ENCODE peak calls at places on chromosomes 1 and 21, in five cellular contexts. One of them, this sample, is unnamed.

GRCh38 chr21:16588433-16588860 is 858.7 kb downstream of the USP25 start:
- DNase-seq in stimulated activated CD4-positive, alpha-beta T cell treated with anti-CD3 and anti-CD28 coated beads, Interleukin-12 subunit alpha, Interleukin-12 subunit beta, amount 100 ng/mL, for 48 hours: no peak
- DNase-seq in left lung: peak
- DNase-seq in tibial nerve: peak
- DNase-seq in dermis microvascular lymphatic vessel endothelial cell: peak
- DNase-seq in this sample: peak

GRCh38 chr1:6412896-6413295 is 6.8 kb downstream of the HES2 start:
- DNase-seq in tibial nerve: no peak
- DNase-seq in stimulated activated CD4-positive, alpha-beta T cell treated with anti-CD3 and anti-CD28 coated beads, Interleukin-12 subunit alpha, Interleukin-12 subunit beta, amount 100 ng/mL, for 48 hours: no peak
- DNase-seq in left lung: no peak
- DNase-seq in dermis microvascular lymphatic vessel endothelial cell: peak
- DNase-seq in this sample: no peak

GRCh38 chr1:9181990-9182783 is 52.4 kb upstream of the H6PD start:
- DNase-seq in left lung: peak
- DNase-seq in tibial nerve: no peak
- DNase-seq in dermis microvascular lymphatic vessel endothelial cell: peak
- DNase-seq in stimulated activated CD4-positive, alpha-beta T cell treated with anti-CD3 and anti-CD28 coated beads, Interleukin-12 subunit alpha, Interleukin-12 subunit beta, amount 100 ng/mL, for 48 hours: no peak
- DNase-seq in this sample: peak

GRCh38 chr1:55067022-55067781 is 27.9 kb downstream of the PCSK9 start:
- DNase-seq in left lung: no peak
- DNase-seq in dermis microvascular lymphatic vessel endothelial cell: no peak
- DNase-seq in tibial nerve: no peak
- DNase-seq in stimulated activated CD4-positive, alpha-beta T cell treated with anti-CD3 and anti-CD28 coated beads, Interleukin-12 subunit alpha, Interleukin-12 subunit beta, amount 100 ng/mL, for 48 hours: no peak
- DNase-seq in this sample: peak

GRCh38 chr1:62274496-62274895 is 44.7 kb downstream of the KANK4 start:
- DNase-seq in left lung: no peak
- DNase-seq in tibial nerve: no peak
- DNase-seq in dermis microvascular lymphatic vessel endothelial cell: no peak
- DNase-seq in stimulated activated CD4-positive, alpha-beta T cell treated with anti-CD3 and anti-CD28 coated beads, Interleukin-12 subunit alpha, Interleukin-12 subunit beta, amount 100 ng/mL, for 48 hours: no peak
- DNase-seq in this sample: no peak

GRCh38 chr21:28135646-28136045 is 857.0 kb downstream of the LTN1 start:
- DNase-seq in dermis microvascular lymphatic vessel endothelial cell: no peak
- DNase-seq in stimulated activated CD4-positive, alpha-beta T cell treated with anti-CD3 and anti-CD28 coated beads, Interleukin-12 subunit alpha, Interleukin-12 subunit beta, amount 100 ng/mL, for 48 hours: no peak
- DNase-seq in left lung: no peak
- DNase-seq in tibial nerve: no peak
- DNase-seq in this sample: no peak

GRCh38 chr1:230058619-230059018 is 8.4 kb upstream of the GALNT2 start:
- DNase-seq in dermis microvascular lymphatic vessel endothelial cell: no peak
- DNase-seq in stimulated activated CD4-positive, alpha-beta T cell treated with anti-CD3 and anti-CD28 coated beads, Interleukin-12 subunit alpha, Interleukin-12 subunit beta, amount 100 ng/mL, for 48 hours: no peak
- DNase-seq in tibial nerve: no peak
- DNase-seq in left lung: no peak
- DNase-seq in this sample: no peak

GRCh38 chr1:114353233-114353632 is 157.8 kb downstream of the TRIM33 start:
- DNase-seq in dermis microvascular lymphatic vessel endothelial cell: peak
- DNase-seq in stimulated activated CD4-positive, alpha-beta T cell treated with anti-CD3 and anti-CD28 coated beads, Interleukin-12 subunit alpha, Interleukin-12 subunit beta, amount 100 ng/mL, for 48 hours: no peak
- DNase-seq in tibial nerve: no peak
- DNase-seq in left lung: no peak
- DNase-seq in this sample: no peak

GRCh38 chr1:101769520-101769919 is 227.2 kb downstream of the OLFM3 start:
- DNase-seq in stimulated activated CD4-positive, alpha-beta T cell treated with anti-CD3 and anti-CD28 coated beads, Interleukin-12 subunit alpha, Interleukin-12 subunit beta, amount 100 ng/mL, for 48 hours: no peak
- DNase-seq in dermis microvascular lymphatic vessel endothelial cell: peak
- DNase-seq in tibial nerve: no peak
- DNase-seq in left lung: no peak
- DNase-seq in this sample: no peak

GRCh38 chr1:53057134-53057533 is 4.9 kb upstream of the PODN start:
- DNase-seq in dermis microvascular lymphatic vessel endothelial cell: no peak
- DNase-seq in stimulated activated CD4-positive, alpha-beta T cell treated with anti-CD3 and anti-CD28 coated beads, Interleukin-12 subunit alpha, Interleukin-12 subunit beta, amount 100 ng/mL, for 48 hours: no peak
- DNase-seq in left lung: no peak
- DNase-seq in tibial nerve: no peak
- DNase-seq in this sample: no peak

GRCh38 chr1:88433556-88433955 is 250.5 kb upstream of the PKN2 start:
- DNase-seq in stimulated activated CD4-positive, alpha-beta T cell treated with anti-CD3 and anti-CD28 coated beads, Interleukin-12 subunit alpha, Interleukin-12 subunit beta, amount 100 ng/mL, for 48 hours: no peak
- DNase-seq in tibial nerve: no peak
- DNase-seq in dermis microvascular lymphatic vessel endothelial cell: no peak
- DNase-seq in left lung: no peak
- DNase-seq in this sample: no peak

This sample was measured in right lobe of liver.